ENCODE peak calls at places on chromosomes 11 and 22, in five cellular contexts. E is HTR-8/SVneo, P is GM23248, L is retinal pigment epithelial cell, B is right lobe of liver. M is an unnamed sample.

GRCh38 chr11:115081972-115082371 is 403.6 kb downstream of the NXPE2 start:
- DNase-seq in L (no peak), B (no peak), P (no peak), E (no peak), M (no peak)

GRCh38 chr11:104876838-104877500 is 21.3 kb downstream of the CASP12 start:
- DNase-seq in E (no peak), L (no peak), P (no peak), B (no peak), M (no peak)

GRCh38 chr11:12188548-12189317 is 78.3 kb downstream of the MICAL2 start:
- DNase-seq in P (no peak), L (no peak), E (no peak), B (no peak), M (no peak)

GRCh38 chr11:120807414-120808150 is 216.3 kb upstream of the TBCEL start:
- DNase-seq in B (no peak), E (peak), P (peak), L (peak), M (no peak)

GRCh38 chr22:26550498-26551033 is 38.3 kb upstream of the TFIP11 start:
- DNase-seq in P (peak), E (peak), L (peak), B (peak), M (peak)

GRCh38 chr11:17658211-17658610 is 61.2 kb upstream of the MYOD1 start:
- DNase-seq in P (no peak), E (no peak), L (no peak), B (no peak), M (no peak)

GRCh38 chr11:62716206-62716605 is 8.7 kb downstream of the GNG3 start:
- DNase-seq in B (no peak), L (no peak), E (no peak), P (no peak), M (no peak)

GRCh38 chr11:46237248-46238077 is 40.0 kb upstream of the CREB3L1 start:
- DNase-seq in E (peak), P (peak), B (peak), L (no peak), M (peak)

GRCh38 chr11:65549088-65549487 is 9.1 kb downstream of the LTBP3 start:
- DNase-seq in L (no peak), E (no peak), B (no peak), P (no peak), M (no peak)

GRCh38 chr11:7600205-7600775 is 73.0 kb downstream of the CYB5R2 start:
- DNase-seq in E (peak), P (peak), L (no peak), B (peak), M (no peak)

GRCh38 chr22:19825016-19825339 is 29.7 kb downstream of the GNB1L start:
- DNase-seq in P (no peak), B (no peak), L (no peak), E (no peak), M (no peak)

GRCh38 chr11:34988294-34989255 is 72.2 kb downstream of the PDHX start:
- DNase-seq in E (no peak), P (peak), L (no peak), B (no peak), M (no peak)

GRCh38 chr11:78652866-78653265 is 78.2 kb upstream of the NARS2 start:
- DNase-seq in P (no peak), E (no peak), B (no peak), L (no peak), M (no peak)

GRCh38 chr22:43616645-43617044 is 195.5 kb downstream of the EFCAB6 start:
- DNase-seq in L (no peak), E (no peak), P (no peak), B (peak), M (no peak)

GRCh38 chr22:19799322-19800190 is 39.0 kb downstream of the TBX1 start:
- DNase-seq in P (peak), B (no peak), L (no peak), E (peak), M (no peak)

GRCh38 chr22:30402036-30402759 is 5.4 kb downstream of the SEC14L2 start:
- DNase-seq in B (no peak), P (no peak), E (no peak), L (no peak), M (no peak)

GRCh38 chr22:40834628-40835027 is 15.5 kb upstream of the SLC25A17 start:
- DNase-seq in E (no peak), P (no peak), B (no peak), L (no peak), M (no peak)

GRCh38 chr11:130457909-130458729 is 9.7 kb downstream of the ADAMTS15 start:
- DNase-seq in B (no peak), E (no peak), L (no peak), P (peak), M (peak)

GRCh38 chr11:44186531-44186930 is 91.1 kb downstream of the EXT2 start:
- DNase-seq in L (no peak), P (no peak), E (no peak), B (no peak), M (no peak)

GRCh38 chr11:131674051-131674755 is 303.8 kb downstream of the NTM start:
- DNase-seq in E (peak), B (peak), L (no peak), P (peak), M (peak)

GRCh38 chr22:19016081-19016480 is 80.0 kb upstream of the PRODH start:
- DNase-seq in L (no peak), E (no peak), B (no peak), P (no peak), M (no peak)

GRCh38 chr22:26570126-26570525 is 19.8 kb downstream of the TPST2 start:
- DNase-seq in B (no peak), E (no peak), L (no peak), P (no peak), M (no peak)

M was measured in Right ventricle myocardium inferior.